ENCODE peak calls at places on chromosomes 2 and 18, in six cellular contexts. Y is astrocyte, D is IMR-90, C is PC-3, L is NT2/D1, U is adipocyte. M is an unnamed sample.

GRCh38 chr2:238027591-238028415 is 33.0 kb upstream of the SCLY start:
- DNase-seq in Y (no peak), D (no peak), C (no peak), L (peak; percentile 5), U (no peak), M (peak; percentile 61)

GRCh38 chr2:15798716-15799431 is 141.5 kb upstream of the MYCN start:
- DNase-seq in Y (no peak), D (no peak), C (no peak), L (no peak), U (no peak), M (no peak)

GRCh38 chr2:216989335-216990129 is 129.7 kb upstream of the TNP1 start:
- DNase-seq in Y (peak; percentile 30), D (peak; percentile 50), C (peak; percentile 29), L (no peak), U (no peak), M (no peak)

GRCh38 chr18:251572-251971 is 16.3 kb downstream of the THOC1 start:
- DNase-seq in Y (no peak), D (no peak), C (no peak), L (no peak), U (no peak), M (no peak)

GRCh38 chr2:239881561-239882320 is 143.4 kb downstream of the NDUFA10 start:
- DNase-seq in Y (peak; percentile 32), D (no peak), C (no peak), L (no peak), U (peak; percentile 24), M (no peak)

GRCh38 chr2:731711-732110 is 54.5 kb upstream of the TMEM18 start:
- DNase-seq in Y (no peak), D (no peak), C (no peak), L (no peak), U (no peak), M (no peak)

GRCh38 chr2:101989740-101990460 is 1.9 kb upstream of the IL1R2 start:
- DNase-seq in Y (no peak), D (no peak), C (no peak), L (no peak), U (no peak), M (no peak)

GRCh38 chr18:48639772-48640432 is 101.1 kb downstream of the CTIF start:
- DNase-seq in Y (no peak), D (no peak), C (no peak), L (no peak), U (peak; percentile 31), M (peak; percentile 73)

GRCh38 chr2:138267902-138268254 is 233.7 kb upstream of the SPOPL start:
- DNase-seq in Y (no peak), D (no peak), C (no peak), L (no peak), U (no peak), M (no peak)

GRCh38 chr2:30361751-30362394 is 85.2 kb upstream of the LCLAT1 start:
- DNase-seq in Y (peak; percentile 84), D (no peak), C (peak; percentile 26), L (no peak), U (peak; percentile 41), M (no peak)

GRCh38 chr2:101566632-101567228 is 91.8 kb upstream of the RFX8 start:
- DNase-seq in Y (no peak), D (no peak), C (peak; percentile 82), L (no peak), U (no peak), M (no peak)

GRCh38 chr2:204315236-204315662 is 230.0 kb upstream of the PARD3B start:
- DNase-seq in Y (peak; percentile 84), D (peak; percentile 32), C (no peak), L (no peak), U (no peak), M (no peak)

GRCh38 chr2:44753552-44754285 is 187.8 kb upstream of the SIX3 start:
- DNase-seq in Y (peak; percentile 61), D (no peak), C (no peak), L (no peak), U (no peak), M (no peak)

GRCh38 chr2:41853427-41854191 is 194.2 kb upstream of the PKDCC start:
- DNase-seq in Y (peak; percentile 34), D (peak; percentile 65), C (peak; percentile 82), L (peak; percentile 62), U (peak; percentile 87), M (peak; percentile 87)

GRCh38 chr2:222290691-222291484 is 7.9 kb downstream of the PAX3 start:
- DNase-seq in Y (peak; percentile 82), D (no peak), C (no peak), L (peak; percentile 87), U (peak; percentile 80), M (peak; percentile 93)

GRCh38 chr18:72544092-72544886 is at the start of gene CBLN2:
- DNase-seq in Y (peak; percentile 41), D (peak; percentile 18), C (peak; percentile 75), L (peak; percentile 44), U (peak; percentile 86), M (peak; percentile 93)

GRCh38 chr18:11268691-11269686 is 119.6 kb upstream of the PIEZO2 start:
- DNase-seq in Y (no peak), D (peak; percentile 35), C (no peak), L (no peak), U (peak; percentile 79), M (no peak)

GRCh38 chr2:71934320-71934593 is 213.4 kb downstream of the CYP26B1 start:
- DNase-seq in Y (no peak), D (no peak), C (no peak), L (no peak), U (no peak), M (peak; percentile 39)

GRCh38 chr2:127652786-127653357 is 6.9 kb downstream of the GPR17 start:
- DNase-seq in Y (no peak), D (no peak), C (no peak), L (no peak), U (no peak), M (no peak)

GRCh38 chr2:241558532-241559488 is at the start of gene BOK:
- DNase-seq in Y (peak; percentile 74), D (peak; percentile 72), C (peak; percentile 72), L (peak; percentile 61), U (peak; percentile 82), M (peak; percentile 92)

DNA sequence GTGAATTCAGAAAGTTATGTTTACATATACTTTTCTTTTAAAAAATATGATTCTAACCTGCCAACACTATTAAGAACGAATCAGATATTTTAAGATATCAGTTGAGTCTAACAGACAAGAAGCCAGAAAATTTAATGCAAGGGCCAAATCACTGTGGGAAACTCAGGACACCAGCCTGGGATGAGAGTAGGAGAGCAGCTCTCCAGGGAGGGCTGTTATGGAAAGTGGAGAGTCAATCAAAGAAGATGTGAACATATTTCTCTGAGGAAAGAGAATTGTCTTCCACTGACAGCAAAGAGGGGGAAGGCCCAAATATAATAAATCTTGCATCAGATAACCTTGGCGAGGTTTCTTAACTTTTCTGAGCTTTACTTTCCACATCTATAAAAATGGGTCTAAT is 311.4 kb downstream of the ARHGAP15 start:
- DNase-seq in Y (no peak), D (no peak), C (no peak), L (no peak), U (no peak), M (no peak)
- H3K36me3 ChIP-seq in Y (no peaks in the 10 kb centered on the region), D (no peaks in the 10 kb centered on the region), C (no peaks in the 10 kb centered on the region), L (no peaks in the 10 kb centered on the region), U (no peaks in the 10 kb centered on the region), M (no peaks in the 10 kb centered on the region)

DNA sequence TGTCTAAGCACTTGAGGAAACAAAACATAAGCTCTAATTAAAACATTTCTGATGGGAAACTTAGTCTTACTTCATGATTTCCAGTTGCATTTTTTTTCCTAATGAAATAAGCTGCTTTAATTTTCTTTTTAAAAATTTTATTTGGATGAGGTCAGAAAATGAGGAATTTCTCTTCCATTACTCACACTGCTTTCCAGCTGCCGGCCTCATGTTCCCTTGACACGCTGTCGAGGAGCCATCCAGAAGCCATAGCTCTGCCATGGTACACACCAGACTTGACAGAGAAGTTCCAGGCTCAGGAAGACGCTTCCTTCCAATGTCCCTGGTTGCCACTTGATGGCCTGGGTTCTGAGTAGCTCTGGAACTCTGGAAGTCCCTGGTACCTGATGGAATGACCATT is 12.1 kb upstream of the MAPRE2 start:
- DNase-seq in Y (peak; percentile 68), D (peak; percentile 69), C (no peak), L (no peak), U (no peak), M (no peak)
- H3K4me3 ChIP-seq in Y (no peak overlapping the region), D (no peak overlapping the region), C (no peak overlapping the region), L (no peak overlapping the region), U (peak overlapping the region; percentile 49), M (no peak overlapping the region)

DNA sequence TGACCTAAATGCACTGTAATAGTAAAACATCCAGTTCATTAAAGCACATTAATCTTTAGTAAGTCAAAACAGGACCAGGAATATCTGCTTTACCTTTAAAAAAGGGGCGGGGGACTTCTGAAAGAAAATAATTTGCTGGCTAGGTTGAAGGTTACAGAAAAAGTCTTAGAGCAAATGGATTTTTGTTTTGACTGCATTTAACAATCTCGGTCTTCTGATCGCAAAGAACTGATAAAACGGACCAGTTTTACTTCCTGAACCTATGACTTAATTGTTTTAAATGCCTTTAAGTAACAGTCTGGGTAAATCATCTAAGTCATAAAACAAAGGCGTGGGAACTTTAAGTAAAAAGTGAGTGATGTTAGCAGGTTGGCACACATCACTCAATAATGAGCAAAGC is 783 bp downstream of the BUB1 start:
- DNase-seq in Y (no peak), D (no peak), C (peak; percentile 14), L (no peak), U (no peak), M (no peak)
- H3K9ac ChIP-seq in Y (peak overlapping the region; percentile 83), D (peak overlapping the region; percentile 56), C (peak overlapping the region; percentile 84), L (peak overlapping the region; percentile 86), U (peak overlapping the region; percentile 42), M (peak overlapping the region; percentile 92)

DNA sequence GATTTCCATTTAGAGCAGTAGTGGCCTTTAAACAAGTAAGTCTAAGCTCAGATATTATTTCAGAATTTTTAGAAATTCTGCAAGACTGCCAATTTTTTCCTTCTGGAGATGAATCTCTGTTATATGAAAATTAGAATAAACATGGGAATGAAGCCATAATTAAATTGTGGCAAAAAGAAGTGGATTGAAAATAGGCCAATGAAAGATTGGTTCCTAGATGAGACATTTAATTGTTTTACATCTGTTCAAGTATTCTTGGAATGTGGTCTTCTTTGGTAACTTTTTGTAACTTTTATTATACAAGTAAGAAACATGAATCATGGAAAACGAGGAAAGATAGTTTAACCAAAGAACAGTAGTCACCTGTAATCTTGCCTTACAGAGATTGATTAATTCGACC is 10.3 kb downstream of the CAD start:
- DNase-seq in Y (no peak), D (no peak), C (no peak), L (no peak), U (no peak), M (no peak)
- H3K36me3 ChIP-seq in Y (peaks cover 64% of the 10 kb centered on the region), D (peaks cover 55% of the 10 kb centered on the region), C (peaks cover 71% of the 10 kb centered on the region), L (peaks cover 87% of the 10 kb centered on the region), U (peaks cover 93% of the 10 kb centered on the region), M (peaks cover 86% of the 10 kb centered on the region)

DNA sequence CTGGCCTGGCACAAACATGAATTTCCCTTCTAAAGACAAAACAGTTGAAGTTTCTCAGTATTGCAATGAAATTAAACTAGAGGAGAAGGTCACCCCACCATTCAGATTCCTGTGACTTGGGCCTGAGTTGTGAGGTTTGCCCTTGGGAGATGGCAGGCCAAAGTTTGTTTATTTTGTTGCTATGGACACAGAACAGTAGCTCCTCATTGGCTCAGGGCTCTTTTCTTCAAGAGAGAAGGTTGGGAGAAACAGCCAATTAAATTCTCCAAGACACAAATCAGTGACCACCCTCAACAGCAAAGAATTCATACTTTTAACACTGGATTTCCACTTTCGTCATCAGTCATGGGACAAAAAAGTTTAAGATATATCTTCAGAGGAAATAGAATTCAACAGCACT is at the start of gene FLACC1:
- DNase-seq in Y (peak; percentile 59), D (peak; percentile 82), C (peak; percentile 45), L (no peak), U (peak; percentile 77), M (peak; percentile 74)
- H3K4me3 ChIP-seq in Y (no peak within 1 kb of the TSS), D (no peak within 1 kb of the TSS), C (no peak within 1 kb of the TSS), L (no peak within 1 kb of the TSS), U (no peak within 1 kb of the TSS), M (no peak within 1 kb of the TSS)

GRCh38 chr18:43572165-43572564 is 294.9 kb upstream of the SYT4 start:
- DNase-seq in Y (no peak), D (no peak), C (no peak), L (no peak), U (no peak), M (no peak)
- H3K9ac ChIP-seq in Y (no peak overlapping the region), D (no peak overlapping the region), C (no peak overlapping the region), L (no peak overlapping the region), U (no peak overlapping the region), M (no peak overlapping the region)

M was measured in endodermal cell.